ENCODE peak calls at places on chromosomes 7 and 10, in five cellular contexts. B is activated T-cell treated with anti-CD3 and anti-CD28 coated beads for 1 hour, S is DMS153, I is endothelial cell, L is ovary. V is an unnamed sample.
A peak's percentile ranks its signal among the peaks of the same experiment; 100 is the strongest.

GRCh38 chr10:60842694-60843093 is 64.4 kb downstream of the CDK1 start:
- DNase-seq in S (no peak), I (no peak), L (no peak), B (no peak), V (no peak)

GRCh38 chr7:28573059-28573553 is 160.8 kb downstream of the CREB5 start:
- DNase-seq in B (no peak), I (no peak), L (no peak), S (peak; percentile 90), V (peak; percentile 31)

GRCh38 chr10:28594401-28594800 is 61.5 kb downstream of the WAC start:
- DNase-seq in B (no peak), L (no peak), S (no peak), I (no peak), V (no peak)

GRCh38 chr7:4080954-4081353 is 601.1 kb upstream of the FOXK1 start:
- DNase-seq in S (no peak), B (no peak), I (no peak), L (no peak), V (no peak)

GRCh38 chr7:44318296-44318695 is 7.1 kb downstream of the CAMK2B start:
- DNase-seq in B (no peak), S (no peak), I (no peak), L (no peak), V (no peak)

GRCh38 chr7:92292981-92293380 is 47.2 kb downstream of the ANKIB1 start:
- DNase-seq in L (no peak), I (no peak), S (no peak), B (no peak), V (no peak)

GRCh38 chr10:44384601-44385422 is at the start of gene CXCL12:
- DNase-seq in S (no peak), I (no peak), L (peak; percentile 44), B (no peak), V (peak; percentile 77)

GRCh38 chr10:101939273-101939635 is 95.7 kb upstream of the KCNIP2 start:
- DNase-seq in L (no peak), I (no peak), B (no peak), S (no peak), V (no peak)

GRCh38 chr7:6393667-6394056 is 54.1 kb downstream of the DAGLB start:
- DNase-seq in S (no peak), I (no peak), L (no peak), B (no peak), V (no peak)

GRCh38 chr7:96989859-96990317 is 15.5 kb upstream of the DLX6 start:
- DNase-seq in S (no peak), I (no peak), B (no peak), L (no peak), V (no peak)